ENCODE peak calls at places on chromosomes 5 and 9, in six cellular contexts. J is BJ, N is DND-41, Y is mucosa of descending colon, B is choroid plexus epithelial cell, E is GM23338. D is an unnamed sample.

GRCh38 chr5:72693001-72693442 is 123.4 kb upstream of the TNPO1 start:
- DNase-seq in J (no peak), N (no peak), Y (no peak), B (peak), E (no peak), D (no peak)

GRCh38 chr5:172110921-172111873 is 76.8 kb downstream of the STK10 start:
- DNase-seq in J (no peak), N (peak), Y (peak), B (no peak), E (peak), D (peak)

GRCh38 chr9:77512876-77513275 is 135.2 kb downstream of the GNA14 start:
- DNase-seq in J (no peak), N (no peak), Y (no peak), B (peak), E (no peak), D (no peak)

GRCh38 chr9:127931092-127931881 is 710 bp upstream of the PIP5KL1 start:
- DNase-seq in J (no peak), N (no peak), Y (no peak), B (peak), E (peak), D (peak)

GRCh38 chr9:21244841-21245240 is 5.0 kb upstream of the IFNA14 start:
- DNase-seq in J (no peak), N (no peak), Y (no peak), B (no peak), E (no peak), D (no peak)

GRCh38 chr9:74645007-74645639 is 148.0 kb downstream of the RORB start:
- DNase-seq in J (no peak), N (peak), Y (peak), B (peak), E (peak), D (no peak)

GRCh38 chr5:15421798-15422456 is 78.1 kb upstream of the FBXL7 start:
- DNase-seq in J (no peak), N (no peak), Y (no peak), B (peak), E (no peak), D (no peak)

GRCh38 chr5:158753354-158753753 is 346.4 kb downstream of the EBF1 start:
- DNase-seq in J (no peak), N (no peak), Y (no peak), B (no peak), E (no peak), D (no peak)

GRCh38 chr5:171431251-171431777 is 11.9 kb downstream of the FGF18 start:
- DNase-seq in J (no peak), N (no peak), Y (no peak), B (no peak), E (no peak), D (no peak)

GRCh38 chr9:126805546-126806262 is 864 bp downstream of the ZBTB43 start:
- DNase-seq in J (no peak), N (peak), Y (peak), B (peak), E (peak), D (peak)

GRCh38 chr5:65913519-65913918 is 12.9 kb upstream of the ERBIN start:
- DNase-seq in J (no peak), N (no peak), Y (no peak), B (peak), E (no peak), D (no peak)

GRCh38 chr5:165328856-165329255 is 1823.4 kb downstream of the MAT2B start:
- DNase-seq in J (no peak), N (no peak), Y (no peak), B (peak), E (no peak), D (no peak)

DNA sequence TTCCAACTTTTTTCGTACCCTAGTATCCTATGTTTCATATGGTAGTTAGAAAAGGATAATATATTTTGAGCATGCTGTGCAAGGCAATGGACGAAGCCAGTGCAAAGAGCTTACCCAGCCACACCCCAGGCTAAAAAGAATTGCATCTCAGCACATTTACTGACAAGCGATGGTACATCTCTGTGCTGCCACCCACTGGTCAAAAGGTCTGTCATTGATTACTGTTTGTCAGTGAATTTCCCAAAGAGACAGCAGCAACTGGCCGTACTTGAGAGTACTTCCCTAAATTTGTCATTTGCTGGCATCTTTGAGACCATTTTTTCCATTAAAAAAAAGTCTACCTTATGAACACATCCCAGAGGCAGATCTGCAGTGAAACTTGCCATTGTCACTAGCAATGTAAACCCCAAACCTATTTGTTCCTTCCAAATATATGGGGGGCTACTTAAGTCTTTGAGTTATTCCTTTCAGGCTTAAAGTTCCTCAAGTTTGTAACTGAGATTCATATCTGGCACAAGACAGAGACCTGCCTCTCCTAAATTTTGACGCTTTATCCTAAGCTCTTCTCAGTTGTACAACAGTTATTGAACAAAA is 184.3 kb downstream of the CTNND2 start:
- DNase-seq in J (no peak), N (peak), Y (peak), B (peak), E (peak), D (peak)
- TF ChIP-seq CTCF in J (no peak), N (peak), Y (no peak), B (no peak), E (peak), D (peak)

GRCh38 chr9:110140276-110140675 is 67.7 kb downstream of the C9orf152 start:
- DNase-seq in J (no peak), N (no peak), Y (no peak), B (no peak), E (no peak), D (no peak)
- TF ChIP-seq CTCF in J (no peak), N (no peak), Y (no peak), B (no peak), E (no peak), D (no peak)

DNA sequence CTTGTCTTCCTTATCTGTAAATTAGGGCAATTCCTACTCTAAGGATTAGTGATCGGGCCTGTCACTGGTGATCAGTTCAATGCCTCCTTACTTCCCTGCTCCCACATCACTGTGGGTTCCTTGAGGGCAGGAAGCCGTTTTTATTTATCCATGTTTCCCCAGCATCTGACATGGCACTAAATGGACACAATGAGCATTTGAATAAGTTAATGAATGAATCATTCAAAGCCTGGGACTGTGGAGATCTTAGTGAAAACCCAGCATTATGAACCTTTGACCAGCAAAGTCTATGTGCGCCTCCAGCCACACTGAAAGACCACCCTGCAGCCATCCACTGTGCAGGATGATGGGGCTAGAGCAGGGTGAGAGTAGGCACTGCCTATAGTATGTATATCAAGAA is 11.6 kb downstream of the COL15A1 start:
- DNase-seq in J (no peak), N (no peak), Y (no peak), B (no peak), E (no peak), D (no peak)
- TF ChIP-seq CTCF in J (no peak), N (no peak), Y (no peak), B (no peak), E (no peak), D (no peak)

GRCh38 chr9:12730198-12730597 is 37.0 kb downstream of the TYRP1 start:
- DNase-seq in J (no peak), N (no peak), Y (no peak), B (no peak), E (no peak), D (no peak)
- TF ChIP-seq CTCF in J (no peak), N (no peak), Y (no peak), B (no peak), E (no peak), D (no peak)

GRCh38 chr9:130287736-130288135 is 22.2 kb downstream of the HMCN2 start:
- DNase-seq in J (no peak), N (no peak), Y (no peak), B (no peak), E (no peak), D (no peak)

GRCh38 chr9:130284690-130285089 is 19.1 kb downstream of the HMCN2 start:
- DNase-seq in J (no peak), N (no peak), Y (no peak), B (no peak), E (no peak), D (no peak)

GRCh38 chr9:130286781-130287428 is 21.3 kb downstream of the HMCN2 start:
- DNase-seq in J (no peak), N (no peak), Y (no peak), B (no peak), E (no peak), D (no peak)

GRCh38 chr9:130285271-130285670 is 19.7 kb downstream of the HMCN2 start:
- DNase-seq in J (no peak), N (no peak), Y (no peak), B (no peak), E (no peak), D (no peak)

DNA sequence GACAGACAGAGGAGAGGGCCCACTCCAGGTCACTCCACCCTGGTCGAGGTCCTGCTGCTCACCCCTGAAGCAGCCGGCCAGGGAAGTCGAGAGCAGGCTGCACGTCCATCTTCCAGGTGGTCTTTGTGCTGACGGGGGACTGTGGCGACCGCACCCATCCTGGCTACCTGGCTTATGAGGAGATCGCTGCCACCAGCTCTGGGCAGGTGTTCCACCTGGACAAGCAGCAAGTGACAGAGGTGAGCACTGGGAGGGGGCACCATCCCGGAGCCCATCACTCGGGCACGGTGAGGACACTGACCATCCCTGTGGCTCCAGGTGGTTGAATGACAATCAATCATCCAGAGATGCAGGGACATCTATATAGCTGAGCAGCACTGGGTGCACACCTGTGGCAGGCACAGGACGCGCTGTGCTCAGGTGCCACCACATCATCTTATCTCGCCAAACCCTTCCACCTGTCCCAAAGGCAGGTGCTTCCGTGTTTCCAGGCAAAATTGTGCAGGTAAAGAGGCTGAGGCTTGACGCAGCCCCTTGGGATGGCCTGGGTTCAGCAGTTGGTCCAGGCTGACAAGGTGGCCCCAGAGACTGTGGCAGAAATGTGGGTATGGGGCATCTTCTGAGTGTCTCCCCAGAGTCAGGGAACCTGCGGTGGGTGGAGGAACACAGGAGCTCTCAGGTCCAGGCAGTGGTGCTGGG is 20.7 kb downstream of the HMCN2 start:
- DNase-seq in J (no peak), N (no peak), Y (no peak), B (no peak), E (no peak), D (no peak)
- TF ChIP-seq CTCF in J (no peak), N (no peak), Y (no peak), B (no peak), E (no peak), D (no peak)

DNA sequence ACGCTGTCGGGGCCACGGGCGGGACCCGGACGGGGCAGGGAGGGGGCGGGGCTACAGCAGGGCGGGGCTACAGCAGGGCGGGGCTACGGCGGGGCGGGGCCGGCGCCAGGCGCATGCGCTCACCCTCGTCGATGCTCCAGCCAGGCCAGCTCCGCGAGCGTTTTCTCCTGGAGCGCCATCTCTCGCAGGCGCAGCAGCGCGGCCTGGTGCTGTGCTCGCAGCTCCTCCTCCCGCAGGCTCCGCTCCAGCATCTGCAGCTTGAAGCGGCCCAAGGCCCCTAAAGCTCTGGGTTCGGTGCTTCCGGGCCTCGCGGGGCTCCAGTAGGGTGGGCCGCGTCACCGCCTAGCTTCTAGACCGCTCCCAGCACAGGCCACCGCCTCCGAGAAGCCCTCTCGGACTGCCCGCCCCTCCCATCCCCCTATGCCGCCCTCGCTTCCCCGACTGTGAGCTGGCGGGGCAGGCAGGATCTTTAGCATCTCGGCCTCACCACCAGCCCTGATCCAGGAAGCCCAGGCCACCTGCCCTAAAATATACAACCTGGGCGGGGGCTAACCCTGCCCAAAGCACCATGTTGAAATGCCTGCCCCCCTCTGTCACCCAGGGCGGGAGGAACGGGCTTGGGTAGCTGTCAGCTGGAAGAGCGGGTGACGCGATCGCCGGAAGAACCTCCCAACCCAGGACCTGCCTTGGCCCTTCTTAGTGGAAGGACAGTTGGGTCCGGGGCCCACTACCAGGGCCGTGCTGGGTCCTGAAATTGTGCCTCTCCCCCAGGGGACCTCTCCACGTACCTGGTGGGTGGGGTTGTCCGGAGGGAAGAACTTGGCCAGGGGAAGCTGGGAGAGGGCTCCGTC is 21.9 kb upstream of the QSOX2 start:
- DNase-seq in J (no peak), N (peak), Y (peak), B (peak), E (peak), D (peak)
- TF ChIP-seq CTCF in J (peak), N (peak), Y (no peak), B (peak), E (peak), D (no peak)

GRCh38 chr9:131528186-131528585 is 2.9 kb downstream of the UCK1 start:
- DNase-seq in J (no peak), N (no peak), Y (no peak), B (no peak), E (no peak), D (no peak)
- TF ChIP-seq CTCF in J (no peak), N (no peak), Y (no peak), B (no peak), E (no peak), D (no peak)

DNA sequence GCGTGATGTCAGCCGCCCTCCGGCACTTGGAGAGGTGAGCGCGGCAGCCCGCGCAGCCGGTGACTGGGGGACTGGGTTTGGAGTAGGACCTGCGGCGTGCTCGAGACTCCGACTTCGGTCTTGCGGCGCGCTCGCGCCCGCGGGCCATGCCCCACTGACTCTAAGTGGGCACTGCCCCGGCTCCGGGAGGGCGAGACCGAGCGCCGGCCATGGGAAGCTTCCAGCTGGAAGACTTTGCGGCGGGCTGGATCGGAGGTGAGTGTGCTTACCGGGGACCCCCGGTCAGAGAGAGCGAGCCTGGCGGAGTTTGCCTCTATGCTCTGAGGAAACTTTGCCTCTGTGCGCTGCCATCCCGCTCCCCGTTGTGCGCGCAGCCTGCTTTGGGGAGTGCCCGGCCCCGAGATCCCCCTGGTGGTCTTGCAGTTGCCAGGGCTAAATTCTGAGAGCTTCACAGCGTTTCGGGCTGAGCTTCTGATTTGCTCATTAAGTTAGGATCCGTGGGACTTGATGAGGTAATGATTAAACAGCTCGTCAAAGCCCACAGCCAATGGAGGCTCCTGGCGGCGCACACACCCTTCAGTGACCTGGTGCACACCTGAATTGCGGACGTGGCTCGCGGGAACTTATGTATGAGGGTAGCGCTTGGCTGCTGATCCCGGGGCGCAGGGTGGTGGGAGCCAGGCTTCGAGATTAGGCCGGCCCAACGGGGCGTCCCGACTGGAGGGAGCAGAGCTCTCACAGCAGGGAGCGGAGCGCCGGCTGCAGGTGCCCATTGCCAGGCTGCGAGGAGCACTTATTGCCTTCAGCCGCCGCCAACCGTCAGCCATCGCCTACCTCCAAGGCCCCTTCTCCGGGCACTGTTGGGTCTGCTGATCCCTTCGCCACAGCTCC is at the start of gene SLC25A48:
- DNase-seq in J (no peak), N (no peak), Y (peak), B (no peak), E (peak), D (peak)
- TF ChIP-seq CTCF in J (peak), N (peak), Y (no peak), B (no peak), E (peak), D (peak)